ENCODE peak calls at places on chromosomes 11 and 22, in four cellular contexts. I, D, R and C are unnamed samples.

GRCh38 chr22:49151256-49152131 is 676.2 kb downstream of the BRD1 start:
- DNase-seq in D (no peak), I (no peak), R (no peak), C (no peak)

GRCh38 chr11:124578761-124579160 is 9.0 kb downstream of the OR8A1 start:
- DNase-seq in I (no peak), R (no peak), D (no peak), C (no peak)

GRCh38 chr11:123247813-123248379 is 52.8 kb upstream of the CLMP start:
- DNase-seq in R (no peak), D (no peak), I (no peak), C (no peak)

GRCh38 chr11:65090628-65091027 is 5.4 kb upstream of the VPS51 start:
- DNase-seq in I (no peak), R (no peak), D (no peak), C (no peak)

GRCh38 chr11:111561801-111562325 is 21.3 kb downstream of the LAYN start:
- DNase-seq in R (no peak), I (no peak), D (no peak), C (no peak)

GRCh38 chr11:76698321-76699043 is 27.9 kb upstream of the LRRC32 start:
- DNase-seq in R (no peak), D (no peak), I (no peak), C (no peak)

GRCh38 chr11:9399466-9399865 is 15.0 kb downstream of the IPO7 start:
- DNase-seq in R (no peak), D (no peak), I (no peak), C (no peak)

GRCh38 chr11:100740440-100740839 is 53.4 kb downstream of the ARHGAP42 start:
- DNase-seq in I (no peak), R (no peak), D (no peak), C (no peak)

GRCh38 chr22:29870574-29870973 is 12.4 kb upstream of the MTMR3 start:
- DNase-seq in D (no peak), I (no peak), R (no peak), C (no peak)

GRCh38 chr11:28836285-28837081 is 728.3 kb downstream of the METTL15 start:
- DNase-seq in D (no peak), I (no peak), R (no peak), C (no peak)

GRCh38 chr22:27866136-27867091 is 52.6 kb downstream of the PITPNB start:
- DNase-seq in D (no peak), I (no peak), R (peak; percentile 63), C (no peak)

GRCh38 chr11:85826096-85826855 is 15.3 kb upstream of the SYTL2 start:
- DNase-seq in I (peak; percentile 33), R (no peak), D (peak; percentile 24), C (peak; percentile 37)
- H3K27ac ChIP-seq in I (no peak overlapping the region), R (no peak overlapping the region), D (no peak overlapping the region), C (no peak overlapping the region)

DNA sequence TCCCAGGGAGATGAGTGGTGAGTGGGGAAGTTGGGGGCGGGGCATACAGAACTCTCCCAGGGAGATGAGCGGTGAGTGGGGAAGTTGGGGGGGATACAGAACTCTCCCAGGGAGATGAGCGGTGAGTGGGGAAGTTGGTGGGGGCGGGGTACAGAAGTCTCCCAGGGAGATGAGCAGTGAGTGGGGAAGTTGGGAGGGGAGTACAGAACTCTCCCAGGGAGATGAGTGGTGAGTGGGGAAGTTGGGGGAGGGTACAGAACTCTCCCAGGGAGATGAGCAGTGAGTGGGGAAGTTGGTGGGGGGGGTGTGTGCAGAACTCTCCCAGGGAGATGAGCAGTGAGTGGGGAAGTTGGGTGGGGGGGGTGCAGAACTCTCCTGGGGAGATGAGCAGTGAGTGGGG is 186.6 kb downstream of the SHANK2 start:
- DNase-seq in R (no peak), D (no peak), I (no peak), C (no peak)
- TF ChIP-seq CTCF in R (no peak), D (no peak), I (no peak), C (no peak)

GRCh38 chr22:41841085-41841712 is 8.3 kb downstream of the SREBF2 start:
- DNase-seq in D (no peak), R (no peak), I (no peak), C (no peak)

GRCh38 chr22:41842996-41843970 is 10.4 kb downstream of the SREBF2 start:
- DNase-seq in R (no peak), D (no peak), I (no peak), C (no peak)

GRCh38 chr22:41836551-41836950 is 3.6 kb downstream of the SREBF2 start:
- DNase-seq in I (no peak), D (no peak), R (no peak), C (no peak)

GRCh38 chr22:41838842-41839618 is 6.1 kb downstream of the SREBF2 start:
- DNase-seq in R (no peak), D (no peak), I (no peak), C (no peak)

GRCh38 chr22:41840216-41840615 is 7.3 kb downstream of the SREBF2 start:
- DNase-seq in D (no peak), I (no peak), R (no peak), C (no peak)
- H3K4me1 ChIP-seq in D (peaks cover 82% of the 10 kb centered on the region), I (peaks cover 35% of the 10 kb centered on the region), R (peaks cover 42% of the 10 kb centered on the region), C (peaks cover 62% of the 10 kb centered on the region)

DNA sequence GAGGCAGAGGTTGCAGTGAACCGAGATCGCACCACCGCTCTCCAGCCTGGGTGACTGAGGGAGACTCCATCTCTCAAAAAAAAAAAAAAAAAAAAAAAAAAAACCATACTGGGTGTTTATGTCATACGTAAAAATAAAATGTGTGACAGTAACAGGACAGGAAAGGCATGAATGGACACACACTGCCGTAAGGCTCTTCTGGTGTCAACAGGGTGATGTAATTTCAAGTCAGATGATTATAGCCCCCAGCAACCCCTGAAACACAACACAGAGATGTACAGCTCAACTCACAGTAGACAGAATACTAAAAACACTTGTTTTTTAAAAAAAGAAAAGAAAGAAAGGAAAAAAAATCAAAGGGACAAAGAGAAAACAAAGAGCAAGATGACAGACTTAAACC is 22.2 kb downstream of the SBF1 start:
- DNase-seq in I (no peak), D (no peak), R (no peak), C (no peak)
- H3K27ac ChIP-seq in I (no peak overlapping the region), D (no peak overlapping the region), R (no peak overlapping the region), C (no peak overlapping the region)

DNA sequence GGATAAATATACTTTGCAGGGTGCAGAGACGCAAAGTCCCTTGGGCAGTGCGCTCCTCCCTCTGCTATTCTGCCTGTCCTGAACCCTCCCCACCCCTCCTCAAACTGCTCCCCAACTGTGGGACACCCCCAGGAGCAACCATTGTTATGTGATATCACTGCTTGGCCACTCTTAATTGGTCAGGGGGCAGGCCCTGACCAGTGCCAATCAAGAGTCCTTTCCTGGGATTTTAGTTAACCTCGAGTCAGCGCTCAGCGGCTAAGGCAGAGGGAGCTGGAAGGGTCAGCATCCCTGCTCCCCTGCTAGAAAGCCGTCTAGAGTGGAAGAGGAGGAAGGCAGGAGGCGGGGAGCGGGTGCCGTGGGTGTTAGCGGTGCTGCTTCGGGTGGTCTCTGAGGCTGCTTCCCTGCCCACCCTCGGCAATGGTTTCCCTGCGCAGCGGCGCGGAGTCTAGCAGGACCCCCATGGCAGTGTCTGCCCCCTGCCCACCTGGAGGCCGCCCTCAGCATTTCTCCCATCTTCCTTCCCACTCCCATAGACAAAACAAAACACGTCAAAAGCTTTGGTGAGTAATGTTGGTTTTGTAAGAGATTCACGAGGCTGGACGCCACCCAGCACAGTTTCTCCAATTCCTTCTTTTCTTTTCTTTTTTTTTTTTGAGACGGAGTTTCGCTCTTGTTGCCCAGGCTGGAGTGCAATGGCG is 38.4 kb upstream of the A4GALT start:
- DNase-seq in R (no peak), I (no peak), D (no peak), C (no peak)
- TF ChIP-seq CTCF in R (no peak), I (no peak), D (no peak), C (no peak)

GRCh38 chr11:110425751-110426545 is 3.8 kb upstream of the FDX1 start:
- DNase-seq in D (no peak), R (no peak), I (no peak), C (no peak)
- H3K4me1 ChIP-seq in D (peaks cover 36% of the 10 kb centered on the region), R (peaks cover 2% of the 10 kb centered on the region), I (peaks cover 16% of the 10 kb centered on the region), C (peaks cover 27% of the 10 kb centered on the region)

GRCh38 chr11:116792869-116793475 is 1.3 kb upstream of the APOA5 start:
- DNase-seq in I (no peak), R (no peak), D (no peak), C (no peak)
- H3K27ac ChIP-seq in I (no peak overlapping the region), R (no peak overlapping the region), D (no peak overlapping the region), C (no peak overlapping the region)